ENCODE peak calls at places on chromosomes 4 and X, in five cellular contexts. I is left colon; B is NCI-H2081; M is cerebellar cortex; C is activated CD8-positive, alpha-beta T cell treated with anti-CD3 and anti-CD28 coated beads, Interleukin-2, amount 10 ng/mL, durations not matched to agents 7 days and 5 days. X is an unnamed sample.
A peak's percentile ranks its signal among the peaks of the same experiment; 100 is the strongest.

GRCh38 chrX:150767045-150767395 is 73.8 kb downstream of the MTMR1 start:
- DNase-seq in I (no peak), M (peak; percentile 4), B (no peak), C (no peak), X (no peak)

GRCh38 chr4:1758306-1759121 is 34.6 kb upstream of the FGFR3 start:
- DNase-seq in B (no peak), I (no peak), M (no peak), C (no peak), X (no peak)

GRCh38 chr4:152885185-152885584 is 50.9 kb upstream of the FHDC1 start:
- DNase-seq in B (no peak), I (no peak), M (no peak), C (no peak), X (no peak)

GRCh38 chr4:85491527-85491926 is 16.6 kb downstream of the ARHGAP24 start:
- DNase-seq in B (peak; percentile 58), I (no peak), C (no peak), M (no peak), X (no peak)

GRCh38 chr4:40043786-40044185 is 12.9 kb upstream of the N4BP2 start:
- DNase-seq in M (no peak), I (no peak), C (no peak), B (no peak), X (no peak)

GRCh38 chr4:1285151-1285789 is 4.4 kb upstream of the MAEA start:
- DNase-seq in B (no peak), M (no peak), C (no peak), I (no peak), X (no peak)

GRCh38 chrX:85223359-85223758 is 20.2 kb downstream of the SATL1 start:
- DNase-seq in I (no peak), B (no peak), C (no peak), M (no peak), X (no peak)

GRCh38 chr4:74266081-74266480 is 42.2 kb upstream of the EPGN start:
- DNase-seq in B (no peak), M (no peak), I (no peak), C (no peak), X (no peak)

GRCh38 chr4:130359537-130359936 is 1263.6 kb downstream of the C4orf33 start:
- DNase-seq in I (no peak), M (peak; percentile 9), B (peak; percentile 8), C (no peak), X (peak; percentile 5)

GRCh38 chrX:2391869-2392606 is 108.7 kb downstream of the DHRSX start:
- DNase-seq in C (no peak), I (no peak), M (no peak), B (no peak), X (no peak)

GRCh38 chr4:46937493-46937892 is 28.4 kb upstream of the COX7B2 start:
- DNase-seq in C (no peak), B (peak; percentile 11), I (no peak), M (peak; percentile 13), X (no peak)

GRCh38 chr4:145719752-145720624 is 40.0 kb downstream of the C4orf51 start:
- DNase-seq in I (no peak), B (no peak), C (peak; percentile 42), M (peak; percentile 21), X (no peak)

GRCh38 chrX:112643721-112644120 is 36.0 kb downstream of the LHFPL1 start:
- DNase-seq in C (no peak), I (no peak), M (no peak), B (no peak), X (no peak)

GRCh38 chrX:78548012-78548411 is 111.1 kb downstream of the RTL3 start:
- DNase-seq in B (no peak), I (no peak), C (no peak), M (no peak), X (no peak)

GRCh38 chr4:113684534-113685091 is 76.9 kb downstream of the CAMK2D start:
- DNase-seq in C (no peak), M (peak; percentile 58), B (no peak), I (peak; percentile 46), X (peak; percentile 56)

GRCh38 chr4:167940217-167940616 is 152.1 kb upstream of the ANXA10 start:
- DNase-seq in C (no peak), M (no peak), I (no peak), B (no peak), X (no peak)

X was measured in midbrain.